ENCODE peak calls at places on chromosomes 12 and 14, in eight cellular contexts. T is effector memory CD8-positive, alpha-beta T cell; L is nucleus accumbens; E is heart right ventricle; D is prostate gland; Y is D721Med; X is OCI-LY7; Q is breast epithelium. K is an unnamed sample.
A peak's percentile ranks its signal among the peaks of the same experiment; 100 is the strongest.

GRCh38 chr14:81517798-81518398 is 15.8 kb downstream of the SEL1L start:
- DNase-seq in Y (no peak), Q (no peak), T (no peak), L (no peak), E (no peak), X (no peak), D (no peak), K (no peak)

GRCh38 chr12:102816816-102817434 is 100.1 kb downstream of the PAH start:
- DNase-seq in Y (no peak), E (no peak), D (no peak), T (no peak), X (peak; percentile 27), L (no peak), Q (no peak), K (peak; percentile 81)

GRCh38 chr14:104442107-104442551 is 137.4 kb upstream of the C14orf180 start:
- DNase-seq in E (no peak), Y (no peak), X (no peak), D (no peak), T (no peak), Q (peak; percentile 43), L (no peak), K (no peak)

GRCh38 chr14:104265918-104266642 is 127.7 kb downstream of the KIF26A start:
- DNase-seq in D (no peak), Q (no peak), E (no peak), T (no peak), L (no peak), Y (no peak), X (no peak), K (no peak)

GRCh38 chr12:122860854-122861585 is 25.8 kb downstream of the HIP1R start:
- DNase-seq in X (no peak), D (no peak), L (no peak), Y (no peak), T (no peak), Q (no peak), E (no peak), K (no peak)

GRCh38 chr12:92971869-92972524 is 42.9 kb upstream of the EEA1 start:
- DNase-seq in Y (no peak), T (no peak), Q (no peak), E (no peak), L (no peak), D (no peak), X (no peak), K (no peak)

GRCh38 chr12:131137836-131138637 is 184.3 kb downstream of the ADGRD1 start:
- DNase-seq in T (no peak), L (no peak), Y (no peak), E (no peak), D (no peak), X (no peak), Q (no peak), K (no peak)

GRCh38 chr12:79023261-79023660 is 158.7 kb downstream of the SYT1 start:
- DNase-seq in E (no peak), X (no peak), D (no peak), Y (no peak), T (no peak), L (no peak), Q (no peak), K (no peak)

GRCh38 chr12:6326316-6326959 is 15.4 kb downstream of the TNFRSF1A start:
- DNase-seq in T (no peak), Y (no peak), E (peak; percentile 77), Q (no peak), X (peak; percentile 51), L (no peak), D (no peak), K (peak; percentile 59)

GRCh38 chr14:23432946-23433345 is 2.5 kb downstream of the MYH7 start:
- DNase-seq in T (no peak), X (no peak), E (no peak), D (no peak), Q (peak; percentile 3), Y (no peak), L (no peak), K (no peak)

GRCh38 chr12:94671917-94672316 is 21.6 kb upstream of the TMCC3 start:
- DNase-seq in Y (no peak), D (no peak), L (no peak), X (no peak), E (no peak), Q (no peak), T (no peak), K (no peak)

GRCh38 chr12:105212431-105212830 is 23.5 kb downstream of the APPL2 start:
- DNase-seq in L (no peak), T (no peak), Y (no peak), D (no peak), E (no peak), Q (no peak), X (no peak), K (no peak)

GRCh38 chr14:39491134-39491541 is 58.9 kb upstream of the FBXO33 start:
- DNase-seq in D (no peak), E (no peak), T (no peak), Q (no peak), L (no peak), X (peak; percentile 51), Y (no peak), K (peak; percentile 53)

GRCh38 chr12:107667464-107667863 is 18.1 kb upstream of the PWP1 start:
- DNase-seq in L (no peak), D (no peak), Q (no peak), X (no peak), E (no peak), T (no peak), Y (no peak), K (no peak)

GRCh38 chr12:34257093-34257492 is 234.8 kb downstream of the ALG10 start:
- DNase-seq in E (no peak), L (no peak), T (no peak), X (no peak), D (no peak), Q (no peak), Y (no peak), K (peak; percentile 43)

K was measured in DMS53.